ENCODE peak calls at places on chromosomes 16 and 17, in six cellular contexts. H is neuronal stem cell; Q is activated CD8-positive, alpha-beta memory T cell treated with anti-CD3 and anti-CD28 coated beads for 24 hours; W is NCI-H345; Z is OCI-LY7; X is kidney glomerular epithelial cell. J is an unnamed sample.

GRCh38 chr17:78783711-78784396 is 1.8 kb upstream of the CYTH1 start:
- DNase-seq in H (no peak), Q (no peak), W (no peak), Z (no peak), X (no peak), J (no peak)

GRCh38 chr16:78183886-78184553 is 84.6 kb downstream of the WWOX start:
- DNase-seq in H (no peak), Q (no peak), W (peak), Z (no peak), X (no peak), J (peak)

GRCh38 chr16:4376126-4376819 is 4.6 kb downstream of the VASN start:
- DNase-seq in H (no peak), Q (no peak), W (no peak), Z (no peak), X (peak), J (no peak)

GRCh38 chr17:30554839-30555751 is 77.9 kb downstream of the GOSR1 start:
- DNase-seq in H (no peak), Q (peak), W (peak), Z (peak), X (no peak), J (no peak)

GRCh38 chr16:6571044-6571443 is 761.6 kb upstream of the RBFOX1 start:
- DNase-seq in H (no peak), Q (no peak), W (no peak), Z (no peak), X (no peak), J (no peak)

GRCh38 chr17:82022310-82022980 is at the start of gene CENPX:
- DNase-seq in H (peak), Q (peak), W (no peak), Z (no peak), X (no peak), J (no peak)

GRCh38 chr17:81514735-81515529 is 2.3 kb upstream of the ACTG1 start:
- DNase-seq in H (peak), Q (peak), W (peak), Z (peak), X (peak), J (peak)

GRCh38 chr16:31451681-31452351 is 7.5 kb upstream of the ARMC5 start:
- DNase-seq in H (no peak), Q (no peak), W (peak), Z (peak), X (peak), J (no peak)

GRCh38 chr17:41811549-41812175 is at the start of gene P3H4:
- DNase-seq in H (peak), Q (peak), W (peak), Z (peak), X (peak), J (peak)

GRCh38 chr17:10871914-10872313 is 34.0 kb upstream of the PIRT start:
- DNase-seq in H (no peak), Q (no peak), W (peak), Z (no peak), X (no peak), J (no peak)

GRCh38 chr17:16417896-16418683 is 2.7 kb downstream of the TRPV2 start:
- DNase-seq in H (no peak), Q (no peak), W (no peak), Z (no peak), X (peak), J (no peak)

GRCh38 chr17:8125196-8125946 is 1.5 kb upstream of the HES7 start:
- DNase-seq in H (peak), Q (peak), W (peak), Z (peak), X (peak), J (peak)

GRCh38 chr16:86509759-86510464 is 415 bp upstream of the FOXF1 start:
- DNase-seq in H (peak), Q (no peak), W (no peak), Z (no peak), X (no peak), J (no peak)

GRCh38 chr17:42252528-42253172 is 23.5 kb downstream of the STAT5B start:
- DNase-seq in H (no peak), Q (no peak), W (no peak), Z (no peak), X (peak), J (no peak)

GRCh38 chr16:28186752-28187151 is 25.0 kb downstream of the XPO6 start:
- DNase-seq in H (no peak), Q (no peak), W (no peak), Z (no peak), X (no peak), J (no peak)

GRCh38 chr16:82384897-82385296 is 214.9 kb upstream of the MPHOSPH6 start:
- DNase-seq in H (no peak), Q (no peak), W (no peak), Z (no peak), X (no peak), J (no peak)

J was measured in NCI-H748 treated with DMSO at 0.1 percent for 48 hours.